ENCODE peak calls at places on chromosomes 11 and 22, in seven cellular contexts. O is HepG2, Y is HCT116, C is Panc1, V is GM12878, K is K562, L is H1. W is an unnamed sample.

GRCh38 chr11:67391304-67392181 is at the start of gene RAD9A:
- DNase-seq in O (peak; percentile 90), V (no peak), Y (peak; percentile 86), C (peak; percentile 36), L (peak; percentile 91), K (peak; percentile 97), W (peak; percentile 99)

GRCh38 chr11:111765984-111766833 is at the start of gene PPP2R1B:
- DNase-seq in C (peak; percentile 66), Y (peak; percentile 23), O (peak; percentile 42), K (peak; percentile 95), V (peak; percentile 35), L (peak; percentile 86), W (peak; percentile 98)

GRCh38 chr11:119937412-119937811 is 200.5 kb downstream of the TRIM29 start:
- DNase-seq in C (no peak), K (no peak), Y (no peak), O (no peak), L (no peak), V (no peak), W (no peak)

GRCh38 chr11:2165571-2165970 is 4.6 kb upstream of the INS start:
- DNase-seq in O (no peak), K (no peak), Y (no peak), L (no peak), V (no peak), C (no peak), W (no peak)

GRCh38 chr22:47382164-47382890 is 619.9 kb downstream of the TBC1D22A start:
- DNase-seq in V (no peak), K (no peak), O (no peak), C (no peak), L (no peak), Y (no peak), W (no peak)

GRCh38 chr11:72754544-72755155 is 2.4 kb upstream of the ARAP1 start:
- DNase-seq in O (no peak), Y (no peak), V (no peak), K (no peak), C (no peak), L (peak; percentile 66), W (no peak)

GRCh38 chr11:66835762-66836405 is 7.4 kb upstream of the RCE1 start:
- DNase-seq in Y (no peak), V (no peak), C (no peak), O (no peak), K (no peak), L (no peak), W (no peak)

GRCh38 chr11:16261836-16262644 is 94.3 kb downstream of the SOX6 start:
- DNase-seq in C (no peak), L (no peak), K (no peak), O (peak; percentile 64), V (no peak), Y (no peak), W (no peak)

GRCh38 chr11:19808076-19808911 is 95.7 kb downstream of the NAV2 start:
- DNase-seq in Y (no peak), C (no peak), O (no peak), K (no peak), V (no peak), L (no peak), W (peak; percentile 39)

GRCh38 chr11:111382451-111382850 is 3.4 kb upstream of the POU2AF1 start:
- DNase-seq in C (no peak), K (no peak), L (no peak), V (no peak), O (no peak), Y (no peak), W (no peak)

GRCh38 chr11:77073328-77074001 is 6.7 kb downstream of the CAPN5 start:
- DNase-seq in L (no peak), Y (peak; percentile 36), O (peak; percentile 45), V (no peak), K (no peak), C (no peak), W (peak; percentile 89)

GRCh38 chr11:76237914-76238313 is 31.6 kb upstream of the WNT11 start:
- DNase-seq in O (peak; percentile 66), Y (peak; percentile 48), K (peak; percentile 62), L (no peak), C (no peak), V (no peak), W (peak; percentile 43)

GRCh38 chr11:1345752-1346513 is 36.5 kb upstream of the TOLLIP start:
- DNase-seq in L (no peak), Y (no peak), K (no peak), V (no peak), O (no peak), C (no peak), W (peak; percentile 9)

GRCh38 chr11:67563354-67564114 is 20.1 kb upstream of the GSTP1 start:
- DNase-seq in L (no peak), C (peak; percentile 64), V (no peak), K (no peak), Y (peak; percentile 76), O (no peak), W (no peak)

GRCh38 chr11:111941963-111942362 is 4.8 kb downstream of the DIXDC1 start:
- DNase-seq in L (no peak), K (no peak), C (no peak), Y (no peak), O (no peak), V (no peak), W (peak; percentile 44)

GRCh38 chr11:70511345-70511744 is 113.0 kb downstream of the CTTN start:
- DNase-seq in K (peak; percentile 22), C (no peak), V (no peak), O (no peak), L (no peak), Y (no peak), W (no peak)

DNA sequence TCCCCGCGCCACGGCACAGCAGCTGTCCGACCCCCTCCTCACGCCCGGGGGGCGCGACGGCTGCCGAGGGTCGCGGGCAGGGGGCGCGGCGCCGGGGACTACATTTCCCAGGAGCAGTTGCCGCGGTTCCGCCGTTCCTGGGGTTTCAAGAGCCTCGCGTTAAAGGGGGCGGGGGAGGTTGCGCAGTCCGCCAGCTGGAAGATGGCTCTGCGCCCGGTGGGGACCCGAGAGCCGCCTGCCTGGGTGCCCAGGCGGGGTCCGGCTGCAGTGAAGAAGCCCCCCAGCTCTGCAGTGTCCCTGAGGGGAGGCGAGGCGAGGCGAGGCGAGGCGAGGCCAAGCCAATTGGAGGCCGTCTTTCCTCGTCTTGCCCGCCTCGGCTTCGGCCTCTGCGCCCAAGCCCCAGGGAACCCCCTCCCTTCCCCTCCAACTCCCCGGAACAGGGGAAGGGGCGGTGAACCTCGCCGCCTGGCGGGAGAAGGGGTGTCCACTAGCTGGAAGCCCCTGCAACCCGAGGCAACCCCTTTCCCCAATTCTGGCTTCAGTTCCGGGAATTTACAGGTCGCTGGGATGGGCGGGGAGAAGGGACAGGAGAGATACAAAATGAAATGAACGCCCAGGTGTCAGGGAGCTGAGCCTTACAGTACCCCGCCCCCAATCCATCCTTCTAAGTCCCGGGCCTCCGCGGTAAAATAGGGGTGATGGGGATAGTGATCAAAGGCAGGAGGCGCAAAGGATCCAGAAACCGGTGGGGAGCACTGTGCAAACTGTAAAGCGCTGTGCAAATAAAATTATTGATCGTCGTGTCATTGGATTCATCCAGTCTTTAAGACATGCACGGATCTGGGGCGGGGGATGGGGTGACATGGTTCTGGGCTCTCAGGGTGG is 5.2 kb upstream of the GCAT start:
- DNase-seq in L (peak; percentile 85), K (peak; percentile 52), Y (no peak), V (no peak), C (no peak), O (peak; percentile 54), W (peak; percentile 92)
- TF ChIP-seq SIN3A in L (no peak), K (no peak), Y (no peak), V (peak; percentile 24), C (peak; percentile 78), O (peak; percentile 78), W (no peak)

GRCh38 chr11:69001301-69002081 is 11.6 kb downstream of the MRGPRF start:
- DNase-seq in C (no peak), Y (no peak), O (no peak), K (no peak), L (no peak), V (no peak), W (peak; percentile 31)

GRCh38 chr11:69002101-69002742 is 10.8 kb downstream of the MRGPRF start:
- DNase-seq in Y (no peak), L (no peak), V (no peak), O (no peak), C (no peak), K (no peak), W (no peak)

GRCh38 chr11:69000391-69000790 is 12.7 kb downstream of the MRGPRF start:
- DNase-seq in C (no peak), Y (no peak), L (no peak), V (no peak), K (no peak), O (no peak), W (no peak)

GRCh38 chr11:68999093-68999747 is 13.8 kb downstream of the MRGPRF start:
- DNase-seq in O (no peak), K (no peak), L (no peak), C (no peak), Y (no peak), V (no peak), W (no peak)

DNA sequence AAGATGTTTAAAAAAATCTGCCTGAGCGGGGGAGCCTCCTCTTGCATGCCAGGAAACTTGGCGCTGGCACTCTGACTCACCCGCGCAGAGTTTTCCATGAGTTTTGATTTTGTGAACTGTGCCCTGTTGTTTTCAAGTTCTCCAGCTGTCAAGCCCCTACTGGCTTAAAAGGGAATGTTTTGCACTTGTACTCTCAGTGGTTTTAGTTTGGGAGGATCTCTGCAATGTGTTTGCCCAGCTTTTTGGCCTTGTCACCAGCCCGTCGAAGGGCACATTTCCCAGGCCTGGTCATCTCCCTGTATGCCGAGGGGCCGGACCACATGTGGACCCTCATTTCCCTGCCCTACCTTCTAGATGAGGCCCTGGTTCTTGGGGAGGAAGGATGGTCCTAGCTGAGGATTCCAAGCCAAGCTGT is 12.2 kb downstream of the MRGPRF start:
- DNase-seq in C (peak; percentile 18), K (no peak), L (no peak), O (peak; percentile 57), Y (peak; percentile 27), V (no peak), W (peak; percentile 60)
- TF ChIP-seq SIN3A in C (no peak), K (no peak), L (no peak), O (no peak), Y (no peak), V (no peak), W (peak; percentile 38)

GRCh38 chr11:95283146-95283545 is 52.1 kb upstream of the SESN3 start:
- DNase-seq in C (no peak), O (no peak), V (no peak), Y (no peak), L (no peak), K (no peak), W (no peak)
- TF ChIP-seq SIN3A in C (no peak), O (no peak), V (no peak), Y (no peak), L (no peak), K (no peak), W (no peak)

GRCh38 chr11:86511086-86511551 is 136.4 kb downstream of the CCDC81 start:
- DNase-seq in L (no peak), C (no peak), O (no peak), K (no peak), Y (no peak), V (peak; percentile 27), W (no peak)

GRCh38 chr11:86510097-86510496 is 135.4 kb downstream of the CCDC81 start:
- DNase-seq in O (no peak), L (no peak), K (no peak), C (no peak), Y (no peak), V (no peak), W (no peak)

GRCh38 chr11:86508604-86509471 is 134.2 kb downstream of the CCDC81 start:
- DNase-seq in C (no peak), K (no peak), O (peak; percentile 66), L (no peak), Y (no peak), V (no peak), W (no peak)

GRCh38 chr11:86510674-86511073 is 136.0 kb downstream of the CCDC81 start:
- DNase-seq in O (no peak), L (no peak), C (no peak), V (no peak), K (no peak), Y (no peak), W (no peak)

GRCh38 chr11:86509579-86509978 is 134.9 kb downstream of the CCDC81 start:
- DNase-seq in Y (no peak), L (no peak), C (no peak), V (no peak), K (no peak), O (peak; percentile 37), W (no peak)
- TF ChIP-seq SIN3A in Y (no peak), L (no peak), C (no peak), V (no peak), K (no peak), O (no peak), W (no peak)

W was measured in SK-N-SH.